ENCODE peak calls at places on chromosome 9, in six cellular contexts. L is IMR-90, M is mesenchymal stem cell, T is H9, A is H1, D is trophoblast cell. E is an unnamed sample.

GRCh38 chr9:135797507-135798302 is 95.7 kb downstream of the KCNT1 start:
- DNase-seq in D (no peak), T (peak), M (peak), L (peak), A (peak), E (peak)

GRCh38 chr9:77013186-77013931 is 6.1 kb upstream of the FOXB2 start:
- DNase-seq in L (no peak), M (no peak), D (no peak), A (no peak), T (no peak), E (no peak)

GRCh38 chr9:87606921-87607521 is 109.4 kb downstream of the DAPK1 start:
- DNase-seq in M (peak), D (peak), T (no peak), L (peak), A (no peak), E (no peak)

GRCh38 chr9:105216440-105217178 is 27.8 kb upstream of the SLC44A1 start:
- DNase-seq in L (no peak), A (no peak), M (no peak), D (peak), T (no peak), E (no peak)

GRCh38 chr9:110712955-110713354 is 44.4 kb downstream of the MUSK start:
- DNase-seq in T (no peak), A (no peak), L (peak), D (no peak), M (no peak), E (no peak)

GRCh38 chr9:125479846-125480615 is 218.4 kb downstream of the GAPVD1 start:
- DNase-seq in L (no peak), A (no peak), T (no peak), D (no peak), M (no peak), E (no peak)

GRCh38 chr9:92328225-92328624 is 2.5 kb downstream of the CENPP start:
- DNase-seq in L (peak), D (no peak), A (no peak), M (peak), T (no peak), E (no peak)

GRCh38 chr9:135346438-135347050 is 133.0 kb upstream of the PPP1R26 start:
- DNase-seq in M (no peak), D (no peak), T (no peak), L (no peak), A (no peak), E (no peak)

GRCh38 chr9:124110307-124110915 is 98.8 kb downstream of the LHX2 start:
- DNase-seq in D (peak), T (peak), M (peak), L (peak), A (no peak), E (peak)

GRCh38 chr9:89313842-89314241 is 2.8 kb downstream of the CKS2 start:
- DNase-seq in A (no peak), M (peak), T (no peak), D (no peak), L (peak), E (no peak)

GRCh38 chr9:82031538-82032280 is 43.1 kb downstream of the SPATA31D1 start:
- DNase-seq in L (peak), T (no peak), D (peak), A (no peak), M (peak), E (no peak)

GRCh38 chr9:14275331-14275730 is 38.6 kb downstream of the NFIB start:
- DNase-seq in A (no peak), D (no peak), T (no peak), M (peak), L (no peak), E (no peak)

GRCh38 chr9:69549310-69550202 is 122.6 kb downstream of the APBA1 start:
- DNase-seq in T (no peak), M (peak), A (no peak), L (peak), D (no peak), E (no peak)

GRCh38 chr9:122051401-122052346 is 41.4 kb downstream of the TTLL11 start:
- DNase-seq in D (no peak), T (no peak), M (no peak), L (peak), A (no peak), E (no peak)

GRCh38 chr9:129580211-129580915 is 40.5 kb downstream of the C9orf50 start:
- DNase-seq in L (no peak), A (no peak), D (no peak), M (no peak), T (no peak), E (no peak)

GRCh38 chr9:127423934-127424668 is at the start of gene ZNF79:
- DNase-seq in M (peak), L (peak), T (peak), A (peak), D (peak), E (peak)
- H4K8ac ChIP-seq in M (peak), L (peak), T (no peak), A (peak), D (peak), E (peak)

GRCh38 chr9:137217276-137218211 is 4.5 kb downstream of the RNF208 start:
- DNase-seq in D (peak), A (peak), M (peak), T (peak), L (no peak), E (no peak)
- H2AFZ ChIP-seq in D (peak), A (no peak), M (no peak), T (no peak), L (no peak), E (no peak)

GRCh38 chr9:78030553-78031270 is 899 bp downstream of the GNAQ start:
- DNase-seq in M (peak), A (no peak), D (peak), L (peak), T (peak), E (peak)

GRCh38 chr9:78031826-78032598 is 401 bp upstream of the GNAQ start:
- DNase-seq in A (peak), T (peak), D (peak), M (peak), L (peak), E (peak)

GRCh38 chr9:78032599-78033457 is 1.2 kb upstream of the GNAQ start:
- DNase-seq in L (no peak), A (no peak), M (no peak), D (no peak), T (no peak), E (no peak)

GRCh38 chr9:78029601-78030552 is 1.7 kb downstream of the GNAQ start:
- DNase-seq in A (no peak), M (peak), D (peak), T (peak), L (peak), E (no peak)

DNA sequence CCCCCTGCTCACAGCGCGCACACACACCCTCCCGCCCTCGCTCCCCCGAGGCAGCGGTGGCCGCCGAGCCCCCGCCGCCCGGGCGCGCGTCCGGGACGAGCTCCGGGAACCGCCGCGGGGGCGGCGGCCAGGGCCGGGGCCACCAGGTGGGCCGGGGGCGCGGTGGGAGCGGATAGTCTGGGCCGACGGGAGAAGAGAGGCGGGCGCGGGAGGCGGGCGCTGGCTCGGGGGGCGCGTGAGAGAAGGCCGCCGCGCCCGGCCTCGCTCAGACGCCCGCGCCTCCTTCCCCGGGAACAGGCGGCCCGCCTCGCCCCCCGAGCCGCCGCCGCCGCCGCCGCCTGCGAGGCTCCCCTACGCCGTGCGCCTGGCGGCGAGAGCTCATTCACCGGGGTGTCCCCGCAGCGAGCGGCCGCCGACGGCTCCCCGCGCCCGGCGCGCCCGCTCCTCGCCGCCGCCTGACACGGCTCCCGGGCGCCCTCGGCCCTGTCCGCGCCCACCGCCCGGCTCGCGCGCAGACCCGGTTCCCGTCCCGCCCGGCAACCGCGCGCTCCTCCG is at the start of gene GNAQ:
- DNase-seq in T (no peak), A (no peak), L (peak), D (no peak), M (no peak), E (peak)
- H4K8ac ChIP-seq in T (no peak), A (peak), L (peak), D (peak), M (peak), E (peak)

GRCh38 chr9:108443278-108443633 is 412.5 kb downstream of the ACTL7B start:
- DNase-seq in T (no peak), A (no peak), D (no peak), L (peak), M (peak), E (no peak)

GRCh38 chr9:108442604-108443277 is 413.0 kb downstream of the ACTL7B start:
- DNase-seq in D (no peak), M (peak), T (no peak), A (no peak), L (peak), E (no peak)

GRCh38 chr9:108436470-108436869 is 419.3 kb downstream of the ACTL7B start:
- DNase-seq in A (no peak), L (no peak), D (no peak), T (no peak), M (no peak), E (no peak)

GRCh38 chr9:108441251-108441650 is 414.5 kb downstream of the ACTL7B start:
- DNase-seq in M (no peak), A (no peak), T (no peak), L (no peak), D (no peak), E (no peak)

GRCh38 chr9:108439967-108440366 is 415.8 kb downstream of the ACTL7B start:
- DNase-seq in L (peak), T (no peak), M (peak), D (peak), A (no peak), E (no peak)
- H2AFZ ChIP-seq in L (no peak), T (no peak), M (no peak), D (no peak), A (no peak), E (no peak)

GRCh38 chr9:2711716-2712115 is 5.6 kb upstream of the KCNV2 start:
- DNase-seq in L (no peak), D (no peak), A (no peak), T (no peak), M (no peak), E (no peak)
- H4K8ac ChIP-seq in L (no peak), D (no peak), A (no peak), T (no peak), M (no peak), E (no peak)

E was measured in neuronal stem cell.